ENCODE peak calls at places on chromosomes 11 and 22, in five cellular contexts. One of them, this sample, is unnamed.

GRCh38 chr22:40709752-40710413 is 30.6 kb downstream of the MCHR1 start:
- DNase-seq in neuronal stem cell: no peak
- DNase-seq in IMR-90: peak; percentile 84
- DNase-seq in H1: no peak
- DNase-seq in mesendoderm: peak; percentile 79
- DNase-seq in this sample: no peak

GRCh38 chr11:117232911-117233409 is 489 bp downstream of the RNF214 start:
- DNase-seq in H1: peak; percentile 66
- DNase-seq in IMR-90: no peak
- DNase-seq in neuronal stem cell: no peak
- DNase-seq in mesendoderm: no peak
- DNase-seq in this sample: peak; percentile 40

GRCh38 chr11:12818333-12819015 is 144.3 kb downstream of the TEAD1 start:
- DNase-seq in mesendoderm: no peak
- DNase-seq in H1: no peak
- DNase-seq in IMR-90: peak; percentile 89
- DNase-seq in neuronal stem cell: no peak
- DNase-seq in this sample: no peak

GRCh38 chr11:70454197-70454767 is 56.0 kb downstream of the CTTN start:
- DNase-seq in neuronal stem cell: no peak
- DNase-seq in H1: no peak
- DNase-seq in mesendoderm: no peak
- DNase-seq in IMR-90: no peak
- DNase-seq in this sample: no peak

GRCh38 chr11:93169950-93170561 is 27.7 kb downstream of the SLC36A4 start:
- DNase-seq in mesendoderm: peak; percentile 55
- DNase-seq in neuronal stem cell: no peak
- DNase-seq in H1: no peak
- DNase-seq in IMR-90: peak; percentile 62
- DNase-seq in this sample: no peak

GRCh38 chr22:38607680-38608079 is 37.7 kb upstream of the DMC1 start:
- DNase-seq in H1: no peak
- DNase-seq in neuronal stem cell: no peak
- DNase-seq in mesendoderm: no peak
- DNase-seq in IMR-90: no peak
- DNase-seq in this sample: no peak

GRCh38 chr11:104858882-104859735 is 39.2 kb downstream of the CASP12 start:
- DNase-seq in neuronal stem cell: no peak
- DNase-seq in H1: no peak
- DNase-seq in mesendoderm: no peak
- DNase-seq in IMR-90: no peak
- DNase-seq in this sample: no peak

GRCh38 chr11:19220903-19221682 is 19.3 kb upstream of the CSRP3 start:
- DNase-seq in H1: no peak
- DNase-seq in IMR-90: no peak
- DNase-seq in mesendoderm: peak; percentile 88
- DNase-seq in neuronal stem cell: no peak
- DNase-seq in this sample: no peak

GRCh38 chr11:114060402-114061052 is 1.0 kb downstream of the ZBTB16 start:
- DNase-seq in IMR-90: no peak
- DNase-seq in mesendoderm: no peak
- DNase-seq in H1: peak; percentile 65
- DNase-seq in neuronal stem cell: peak; percentile 36
- DNase-seq in this sample: peak; percentile 42

GRCh38 chr11:19349340-19350025 is 108.7 kb upstream of the E2F8 start:
- DNase-seq in mesendoderm: no peak
- DNase-seq in IMR-90: no peak
- DNase-seq in H1: no peak
- DNase-seq in neuronal stem cell: no peak
- DNase-seq in this sample: no peak

GRCh38 chr11:13942908-13943505 is 19.5 kb upstream of the SPON1 start:
- DNase-seq in mesendoderm: no peak
- DNase-seq in IMR-90: peak; percentile 24
- DNase-seq in neuronal stem cell: no peak
- DNase-seq in H1: no peak
- DNase-seq in this sample: no peak

GRCh38 chr11:114684636-114685035 is 6.3 kb downstream of the NXPE2 start:
- DNase-seq in IMR-90: no peak
- DNase-seq in mesendoderm: no peak
- DNase-seq in neuronal stem cell: no peak
- DNase-seq in H1: no peak
- DNase-seq in this sample: no peak

GRCh38 chr11:1876361-1877063 is 15.2 kb downstream of the PRR33 start:
- DNase-seq in IMR-90: no peak
- DNase-seq in H1: peak; percentile 84
- DNase-seq in mesendoderm: peak; percentile 62
- DNase-seq in neuronal stem cell: no peak
- DNase-seq in this sample: peak; percentile 77

GRCh38 chr11:57370251-57370650 is 10.7 kb downstream of the PRG3 start:
- DNase-seq in H1: no peak
- DNase-seq in IMR-90: peak; percentile 73
- DNase-seq in neuronal stem cell: no peak
- DNase-seq in mesendoderm: peak; percentile 55
- DNase-seq in this sample: no peak

GRCh38 chr11:77637345-77638165 is at the start of gene CLNS1A:
- DNase-seq in IMR-90: peak; percentile 85
- DNase-seq in mesendoderm: peak; percentile 95
- DNase-seq in H1: peak; percentile 85
- DNase-seq in neuronal stem cell: peak; percentile 58
- DNase-seq in this sample: peak; percentile 85
- H2BK120ac ChIP-seq in IMR-90: peak within 1 kb of the TSS; percentile 83
- H2BK120ac ChIP-seq in mesendoderm: no peak within 1 kb of the TSS
- H2BK120ac ChIP-seq in H1: no peak within 1 kb of the TSS
- H2BK120ac ChIP-seq in neuronal stem cell: no peak within 1 kb of the TSS
- H2BK120ac ChIP-seq in this sample: no peak within 1 kb of the TSS

GRCh38 chr11:121513807-121514206 is 61.0 kb upstream of the SORL1-AS1 start:
- DNase-seq in IMR-90: no peak
- DNase-seq in neuronal stem cell: no peak
- DNase-seq in H1: no peak
- DNase-seq in mesendoderm: no peak
- DNase-seq in this sample: no peak

GRCh38 chr11:121514401-121514981 is 61.7 kb upstream of the SORL1-AS1 start:
- DNase-seq in mesendoderm: no peak
- DNase-seq in IMR-90: no peak
- DNase-seq in H1: no peak
- DNase-seq in neuronal stem cell: no peak
- DNase-seq in this sample: no peak

GRCh38 chr11:121512468-121513465 is 60.0 kb upstream of the SORL1-AS1 start:
- DNase-seq in IMR-90: no peak
- DNase-seq in neuronal stem cell: no peak
- DNase-seq in mesendoderm: no peak
- DNase-seq in H1: no peak
- DNase-seq in this sample: no peak

GRCh38 chr11:121517996-121518395 is 65.2 kb upstream of the SORL1-AS1 start:
- DNase-seq in neuronal stem cell: no peak
- DNase-seq in mesendoderm: no peak
- DNase-seq in IMR-90: no peak
- DNase-seq in H1: no peak
- DNase-seq in this sample: no peak

GRCh38 chr11:121514998-121515671 is 62.4 kb upstream of the SORL1-AS1 start:
- DNase-seq in neuronal stem cell: no peak
- DNase-seq in mesendoderm: no peak
- DNase-seq in H1: no peak
- DNase-seq in IMR-90: no peak
- DNase-seq in this sample: no peak
- H2BK120ac ChIP-seq in neuronal stem cell: no peak overlapping the region
- H2BK120ac ChIP-seq in mesendoderm: no peak overlapping the region
- H2BK120ac ChIP-seq in H1: no peak overlapping the region
- H2BK120ac ChIP-seq in IMR-90: no peak overlapping the region
- H2BK120ac ChIP-seq in this sample: no peak overlapping the region

DNA sequence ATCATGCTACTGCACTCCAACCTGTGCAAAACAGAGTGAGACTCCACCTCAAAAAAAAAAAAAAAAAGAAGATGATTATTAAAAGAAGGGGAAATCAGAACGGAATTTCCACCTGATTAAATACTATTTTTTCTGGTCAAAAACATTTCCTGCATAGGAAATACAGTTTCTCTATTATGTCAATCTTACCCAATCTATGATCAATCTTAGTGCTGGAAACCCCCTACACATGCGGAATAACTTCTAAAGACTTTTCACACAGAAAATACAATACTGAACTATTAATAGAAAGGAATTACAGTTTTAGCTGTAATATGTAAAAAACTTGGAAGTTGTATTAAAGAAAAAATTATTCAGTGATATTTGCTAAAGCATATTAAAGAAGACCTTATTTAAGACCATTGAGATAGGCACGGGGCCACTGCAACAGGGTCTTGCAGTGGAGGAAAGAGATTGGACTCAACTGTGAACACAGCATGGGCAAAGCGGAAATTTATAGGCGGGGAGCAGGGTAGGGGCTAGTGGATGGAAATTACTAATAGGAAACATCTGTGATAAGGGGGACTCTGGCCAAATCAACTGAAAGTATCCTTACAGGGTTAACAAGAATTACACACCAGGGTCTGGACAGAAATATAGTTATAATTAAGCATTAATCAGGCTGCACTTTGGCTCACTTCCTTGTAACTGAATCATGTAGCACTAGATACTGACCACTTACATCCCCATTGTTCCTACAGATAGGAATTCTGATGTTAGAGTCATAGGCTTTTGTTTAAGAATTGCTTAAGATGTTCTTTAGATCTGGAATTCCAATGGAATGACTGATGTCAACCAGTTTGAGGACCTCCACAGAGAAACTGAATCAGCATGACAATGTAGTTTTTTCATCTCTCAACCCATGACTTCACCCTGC is 411.5 kb upstream of the DDI1 start:
- DNase-seq in H1: no peak
- DNase-seq in mesendoderm: peak; percentile 93
- DNase-seq in IMR-90: peak; percentile 98
- DNase-seq in neuronal stem cell: no peak
- DNase-seq in this sample: no peak
- H2BK120ac ChIP-seq in H1: no peak overlapping the region
- H2BK120ac ChIP-seq in mesendoderm: peak overlapping the region; percentile 21
- H2BK120ac ChIP-seq in IMR-90: peak overlapping the region; percentile 100
- H2BK120ac ChIP-seq in neuronal stem cell: no peak overlapping the region
- H2BK120ac ChIP-seq in this sample: no peak overlapping the region

DNA sequence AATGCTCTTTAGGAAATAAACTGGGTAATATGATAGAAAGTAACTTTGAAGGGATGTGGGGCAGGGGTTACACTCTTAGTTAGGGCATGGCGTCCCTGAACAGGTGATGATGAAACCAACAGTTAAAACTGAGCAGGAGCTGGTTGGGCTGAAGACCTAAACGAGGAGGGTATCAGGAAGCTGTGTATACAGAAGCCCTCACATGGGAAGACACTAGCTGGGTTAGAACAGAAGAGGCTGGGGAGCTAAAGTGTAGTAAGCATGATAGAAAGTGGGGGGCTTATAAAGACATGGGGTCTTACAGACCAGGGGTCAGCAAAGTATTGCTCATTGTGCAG is 5.2 kb upstream of the CRTAM start:
- DNase-seq in IMR-90: no peak
- DNase-seq in H1: no peak
- DNase-seq in mesendoderm: peak; percentile 63
- DNase-seq in neuronal stem cell: no peak
- DNase-seq in this sample: no peak
- H2BK120ac ChIP-seq in IMR-90: no peak overlapping the region
- H2BK120ac ChIP-seq in H1: peak overlapping the region; percentile 65
- H2BK120ac ChIP-seq in mesendoderm: peak overlapping the region; percentile 100
- H2BK120ac ChIP-seq in neuronal stem cell: no peak overlapping the region
- H2BK120ac ChIP-seq in this sample: no peak overlapping the region

GRCh38 chr22:23262474-23263332 is 82.4 kb downstream of the BCR start:
- DNase-seq in H1: no peak
- DNase-seq in IMR-90: no peak
- DNase-seq in mesendoderm: no peak
- DNase-seq in neuronal stem cell: no peak
- DNase-seq in this sample: peak; percentile 42
- H2BK120ac ChIP-seq in H1: no peak overlapping the region
- H2BK120ac ChIP-seq in IMR-90: no peak overlapping the region
- H2BK120ac ChIP-seq in mesendoderm: no peak overlapping the region
- H2BK120ac ChIP-seq in neuronal stem cell: no peak overlapping the region
- H2BK120ac ChIP-seq in this sample: no peak overlapping the region

GRCh38 chr11:45391168-45391850 is 105.2 kb upstream of the SYT13 start:
- DNase-seq in H1: no peak
- DNase-seq in IMR-90: no peak
- DNase-seq in neuronal stem cell: no peak
- DNase-seq in mesendoderm: no peak
- DNase-seq in this sample: no peak
- H2BK120ac ChIP-seq in H1: no peak overlapping the region
- H2BK120ac ChIP-seq in IMR-90: no peak overlapping the region
- H2BK120ac ChIP-seq in neuronal stem cell: no peak overlapping the region
- H2BK120ac ChIP-seq in mesendoderm: no peak overlapping the region
- H2BK120ac ChIP-seq in this sample: no peak overlapping the region